ENCODE peak calls at places on chromosomes 6 and 20, in seven cellular contexts. B is neural crest cell; Z is activated CD8-positive, alpha-beta T cell treated with anti-CD3 and anti-CD28 coated beads for 36 hours; W is GM10248; O is foreskin fibroblast; J is psoas muscle; V is AG10803. L is an unnamed sample.

GRCh38 chr6:138970856-138971425 is 17.1 kb downstream of the REPS1 start:
- DNase-seq in B (no peak), Z (peak), W (no peak), O (peak), J (no peak), V (peak), L (no peak)

GRCh38 chr6:760982-761955 is 68.3 kb upstream of the EXOC2 start:
- DNase-seq in B (no peak), Z (no peak), W (no peak), O (peak), J (no peak), V (no peak), L (no peak)

GRCh38 chr6:89208551-89208950 is 8.6 kb downstream of the GABRR1 start:
- DNase-seq in B (no peak), Z (no peak), W (no peak), O (no peak), J (no peak), V (no peak), L (peak)

GRCh38 chr6:137352859-137353258 is 133.7 kb upstream of the IFNGR1 start:
- DNase-seq in B (no peak), Z (no peak), W (no peak), O (no peak), J (no peak), V (no peak), L (no peak)

GRCh38 chr6:108758884-108759283 is 89.3 kb upstream of the ARMC2 start:
- DNase-seq in B (no peak), Z (no peak), W (no peak), O (no peak), J (no peak), V (no peak), L (no peak)

GRCh38 chr6:143529095-143529494 is 17.6 kb upstream of the FUCA2 start:
- DNase-seq in B (no peak), Z (peak), W (no peak), O (peak), J (no peak), V (peak), L (no peak)

GRCh38 chr6:38509713-38510112 is 130.0 kb downstream of the BTBD9 start:
- DNase-seq in B (no peak), Z (no peak), W (no peak), O (peak), J (no peak), V (peak), L (no peak)

GRCh38 chr6:47788498-47788884 is 6.7 kb downstream of the OPN5 start:
- DNase-seq in B (no peak), Z (no peak), W (no peak), O (peak), J (no peak), V (no peak), L (no peak)

GRCh38 chr20:46588532-46589509 is 38.4 kb upstream of the OCSTAMP start:
- DNase-seq in B (no peak), Z (peak), W (peak), O (no peak), J (no peak), V (no peak), L (no peak)

GRCh38 chr20:46594725-46595124 is 44.3 kb upstream of the OCSTAMP start:
- DNase-seq in B (no peak), Z (no peak), W (no peak), O (no peak), J (no peak), V (no peak), L (no peak)

GRCh38 chr20:46587986-46588385 is 37.5 kb upstream of the OCSTAMP start:
- DNase-seq in B (no peak), Z (no peak), W (no peak), O (no peak), J (no peak), V (no peak), L (no peak)

GRCh38 chr20:46590453-46590852 is 40.0 kb upstream of the OCSTAMP start:
- DNase-seq in B (no peak), Z (no peak), W (no peak), O (no peak), J (no peak), V (no peak), L (no peak)

DNA sequence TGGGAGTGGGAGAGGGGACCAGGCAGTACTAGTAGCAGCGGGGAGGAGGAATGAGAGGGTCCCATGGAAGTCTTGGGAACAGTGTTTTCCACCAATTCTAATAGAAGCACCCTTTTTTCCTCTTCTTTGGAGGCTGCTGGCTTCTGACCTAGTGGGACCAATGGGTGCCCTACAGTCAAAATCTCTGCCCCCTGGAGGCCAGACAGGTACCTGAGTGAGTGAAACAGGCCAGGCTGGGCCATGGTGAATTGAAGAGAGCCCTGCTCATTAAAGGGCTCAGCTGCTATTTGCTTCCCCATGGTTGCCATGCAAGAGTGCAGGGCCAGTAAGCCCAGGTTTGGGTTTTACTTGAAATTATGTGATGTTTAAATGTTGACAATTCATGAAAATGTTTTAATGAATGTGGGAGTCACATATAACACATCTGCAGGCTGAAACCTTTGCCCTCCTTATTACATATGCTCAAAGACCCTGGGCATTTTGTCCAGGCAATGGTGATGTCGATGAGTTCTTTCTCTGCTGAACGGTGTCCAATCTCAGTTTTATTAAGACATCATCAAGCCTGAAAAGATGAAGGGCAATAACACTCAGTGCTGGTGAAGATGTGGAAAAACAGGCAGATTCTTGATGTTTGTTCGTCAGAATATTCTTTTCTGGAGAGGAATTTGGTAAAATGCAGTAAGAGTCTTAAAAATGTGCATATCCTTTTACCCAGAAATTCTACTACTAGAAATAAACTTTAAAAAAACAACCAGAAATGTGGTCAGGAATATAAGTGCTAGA is 42.3 kb upstream of the OCSTAMP start:
- DNase-seq in B (no peak), Z (peak), W (no peak), O (no peak), J (no peak), V (no peak), L (no peak)
- TF ChIP-seq CTCF in B (no peak), Z (peak), W (peak), O (no peak), J (no peak), V (peak), L (peak)

DNA sequence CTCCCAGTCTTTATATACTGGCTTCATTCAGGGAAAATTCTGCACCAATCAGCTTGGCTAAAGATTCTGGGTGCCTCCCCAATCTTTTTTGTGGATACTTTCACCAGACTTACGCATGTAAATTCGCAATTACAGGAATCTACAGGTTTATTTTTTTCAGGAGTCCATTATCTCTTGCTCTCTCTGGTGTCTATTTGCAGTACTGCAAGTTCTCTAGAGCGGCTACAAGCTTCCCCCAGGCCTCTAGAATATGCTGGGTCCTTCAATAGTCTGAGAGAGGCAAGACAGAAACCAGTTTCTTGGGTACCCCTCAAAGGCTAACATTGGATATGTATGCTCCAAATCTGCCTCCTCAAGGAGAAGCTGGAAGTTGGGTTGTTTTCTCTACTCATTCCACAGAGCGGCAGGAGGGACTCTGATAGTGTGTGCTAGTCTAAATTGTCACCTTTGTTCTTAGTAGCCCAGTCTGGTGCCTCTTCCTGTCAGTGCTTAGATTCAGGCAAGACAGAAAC is 58.5 kb downstream of the SUN5 start:
- DNase-seq in B (no peak), Z (peak), W (no peak), O (peak), J (no peak), V (peak), L (no peak)
- TF ChIP-seq CTCF in B (peak), Z (peak), W (peak), O (peak), J (peak), V (peak), L (peak)

DNA sequence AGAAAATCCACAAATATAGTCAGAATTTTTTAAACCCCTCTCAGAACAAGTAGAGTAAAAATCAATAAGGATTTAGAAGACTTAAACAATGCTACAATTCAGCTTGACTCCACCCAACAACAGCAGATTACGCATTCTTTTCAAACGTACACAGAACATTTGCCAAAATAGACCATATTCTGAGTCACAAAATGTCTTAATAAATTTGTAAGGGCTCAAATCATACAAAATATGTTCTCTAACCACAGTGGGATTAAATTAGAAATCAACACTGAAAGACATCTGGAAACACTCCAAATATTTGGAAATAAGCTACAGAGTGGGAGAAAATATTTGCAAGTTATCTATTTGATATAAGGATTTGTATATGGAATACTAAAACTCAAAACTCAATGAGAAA is 164.2 kb upstream of the AKAP12 start:
- DNase-seq in B (no peak), Z (no peak), W (no peak), O (peak), J (no peak), V (peak), L (no peak)
- TF ChIP-seq CTCF in B (no peak), Z (no peak), W (no peak), O (no peak), J (no peak), V (no peak), L (no peak)

DNA sequence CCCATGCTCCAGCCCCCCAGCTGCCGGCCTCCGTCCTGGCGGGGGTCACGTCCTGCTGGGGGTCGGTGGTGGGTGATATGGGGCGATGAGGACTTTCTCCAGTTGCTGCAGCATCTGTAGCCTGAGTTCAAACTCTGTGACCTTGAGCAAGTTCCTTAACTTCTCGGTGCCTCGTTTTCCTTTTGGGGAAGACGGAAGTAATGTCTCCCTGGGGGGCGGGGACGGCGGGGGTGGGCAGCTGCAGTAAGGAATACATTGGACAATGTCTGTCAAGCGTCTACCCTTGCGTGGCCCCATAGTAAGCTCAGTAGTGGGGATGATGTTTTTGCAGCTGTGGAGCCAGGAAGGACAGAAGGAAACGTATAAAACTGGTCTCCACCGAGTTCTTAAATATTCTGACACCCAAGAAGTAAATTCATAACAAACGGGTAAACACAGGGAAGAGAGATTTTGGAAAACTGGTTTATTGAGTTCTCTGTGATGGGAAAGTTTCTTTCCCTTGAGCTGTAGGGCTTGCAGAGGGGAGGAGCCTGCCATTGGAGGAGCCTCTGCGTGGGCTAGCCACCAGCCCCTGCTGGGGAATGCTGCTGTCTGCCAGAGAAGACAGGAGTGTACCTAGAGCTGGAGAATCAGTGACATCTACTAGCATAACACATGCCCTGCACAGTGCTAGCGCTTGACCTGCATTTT is 1.0 kb upstream of the ACSS1 start:
- DNase-seq in B (no peak), Z (peak), W (no peak), O (peak), J (no peak), V (no peak), L (no peak)
- TF ChIP-seq CTCF in B (no peak), Z (no peak), W (no peak), O (no peak), J (no peak), V (peak), L (no peak)

GRCh38 chr20:39029324-39029820 is 67.2 kb downstream of the DHX35 start:
- DNase-seq in B (no peak), Z (no peak), W (no peak), O (no peak), J (no peak), V (no peak), L (no peak)
- TF ChIP-seq CTCF in B (no peak), Z (no peak), W (no peak), O (no peak), J (no peak), V (no peak), L (no peak)

GRCh38 chr20:45969712-45970634 is 2.0 kb downstream of the ZNF335 start:
- DNase-seq in B (no peak), Z (peak), W (peak), O (peak), J (no peak), V (peak), L (peak)
- TF ChIP-seq CTCF in B (peak), Z (peak), W (peak), O (peak), J (peak), V (peak), L (peak)